ENCODE peak calls at places on chromosomes 3 and 15, in ten cellular contexts. One of them, this sample, is unnamed.

GRCh38 chr3:38960953-38961622 is 90.7 kb downstream of the SCN11A start:
- DNase-seq in stomach: peak; percentile 52
- DNase-seq in HCT116: peak; percentile 58
- DNase-seq in upper lobe of left lung: no peak
- DNase-seq in sigmoid colon: no peak
- DNase-seq in esophagus muscularis mucosa: no peak
- DNase-seq in HepG2: peak; percentile 25
- DNase-seq in transverse colon: peak; percentile 51
- DNase-seq in H1: peak; percentile 73
- DNase-seq in endothelial cell of umbilical vein: peak; percentile 57
- DNase-seq in this sample: no peak

GRCh38 chr3:186138272-186138981 is 29.5 kb upstream of the ETV5 start:
- DNase-seq in stomach: peak; percentile 58
- DNase-seq in upper lobe of left lung: no peak
- DNase-seq in transverse colon: no peak
- DNase-seq in sigmoid colon: no peak
- DNase-seq in HepG2: peak; percentile 15
- DNase-seq in HCT116: no peak
- DNase-seq in esophagus muscularis mucosa: no peak
- DNase-seq in endothelial cell of umbilical vein: no peak
- DNase-seq in H1: no peak
- DNase-seq in this sample: no peak

GRCh38 chr15:47685141-47685870 is 32.0 kb upstream of the SEMA6D start:
- DNase-seq in esophagus muscularis mucosa: no peak
- DNase-seq in endothelial cell of umbilical vein: no peak
- DNase-seq in HepG2: no peak
- DNase-seq in stomach: no peak
- DNase-seq in sigmoid colon: no peak
- DNase-seq in upper lobe of left lung: no peak
- DNase-seq in transverse colon: no peak
- DNase-seq in HCT116: no peak
- DNase-seq in H1: no peak
- DNase-seq in this sample: no peak

GRCh38 chr3:55162031-55162784 is 234.3 kb upstream of the LRTM1 start:
- DNase-seq in H1: no peak
- DNase-seq in esophagus muscularis mucosa: peak; percentile 62
- DNase-seq in HCT116: no peak
- DNase-seq in sigmoid colon: no peak
- DNase-seq in endothelial cell of umbilical vein: no peak
- DNase-seq in transverse colon: no peak
- DNase-seq in upper lobe of left lung: no peak
- DNase-seq in HepG2: no peak
- DNase-seq in stomach: no peak
- DNase-seq in this sample: no peak

GRCh38 chr15:40240619-40241304 is 1.9 kb downstream of the PAK6 start:
- DNase-seq in H1: peak; percentile 41
- DNase-seq in stomach: peak; percentile 24
- DNase-seq in esophagus muscularis mucosa: no peak
- DNase-seq in sigmoid colon: peak; percentile 50
- DNase-seq in upper lobe of left lung: no peak
- DNase-seq in HepG2: no peak
- DNase-seq in endothelial cell of umbilical vein: no peak
- DNase-seq in transverse colon: no peak
- DNase-seq in HCT116: no peak
- DNase-seq in this sample: peak; percentile 40

GRCh38 chr3:171374260-171374659 is 85.9 kb downstream of the TNIK start:
- DNase-seq in transverse colon: no peak
- DNase-seq in esophagus muscularis mucosa: no peak
- DNase-seq in stomach: no peak
- DNase-seq in upper lobe of left lung: no peak
- DNase-seq in endothelial cell of umbilical vein: peak; percentile 78
- DNase-seq in HepG2: no peak
- DNase-seq in H1: no peak
- DNase-seq in sigmoid colon: no peak
- DNase-seq in HCT116: no peak
- DNase-seq in this sample: no peak

GRCh38 chr3:52831500-52832301 is 1.2 kb upstream of the ITIH4 start:
- DNase-seq in upper lobe of left lung: peak; percentile 62
- DNase-seq in endothelial cell of umbilical vein: peak; percentile 72
- DNase-seq in HepG2: peak; percentile 64
- DNase-seq in sigmoid colon: peak; percentile 85
- DNase-seq in H1: no peak
- DNase-seq in esophagus muscularis mucosa: no peak
- DNase-seq in transverse colon: peak; percentile 34
- DNase-seq in stomach: peak; percentile 31
- DNase-seq in HCT116: peak; percentile 68
- DNase-seq in this sample: peak; percentile 37

GRCh38 chr3:197501879-197502620 is 53.7 kb downstream of the BDH1 start:
- DNase-seq in HepG2: peak; percentile 78
- DNase-seq in transverse colon: peak; percentile 88
- DNase-seq in esophagus muscularis mucosa: no peak
- DNase-seq in H1: peak; percentile 78
- DNase-seq in stomach: peak; percentile 63
- DNase-seq in sigmoid colon: no peak
- DNase-seq in endothelial cell of umbilical vein: peak; percentile 64
- DNase-seq in upper lobe of left lung: no peak
- DNase-seq in HCT116: no peak
- DNase-seq in this sample: peak; percentile 41

GRCh38 chr3:4421121-4421520 is 45.9 kb downstream of the SUMF1 start:
- DNase-seq in esophagus muscularis mucosa: no peak
- DNase-seq in stomach: no peak
- DNase-seq in endothelial cell of umbilical vein: no peak
- DNase-seq in H1: no peak
- DNase-seq in upper lobe of left lung: no peak
- DNase-seq in transverse colon: no peak
- DNase-seq in HepG2: no peak
- DNase-seq in HCT116: no peak
- DNase-seq in sigmoid colon: no peak
- DNase-seq in this sample: no peak

GRCh38 chr3:187594272-187594671 is 75.9 kb downstream of the SST start:
- DNase-seq in stomach: no peak
- DNase-seq in transverse colon: no peak
- DNase-seq in sigmoid colon: no peak
- DNase-seq in HepG2: no peak
- DNase-seq in endothelial cell of umbilical vein: no peak
- DNase-seq in HCT116: no peak
- DNase-seq in upper lobe of left lung: no peak
- DNase-seq in esophagus muscularis mucosa: peak; percentile 60
- DNase-seq in H1: no peak
- DNase-seq in this sample: no peak

GRCh38 chr3:103991461-103992115 is 1375.1 kb upstream of the ALCAM start:
- DNase-seq in H1: peak; percentile 52
- DNase-seq in endothelial cell of umbilical vein: peak; percentile 17
- DNase-seq in upper lobe of left lung: no peak
- DNase-seq in HepG2: no peak
- DNase-seq in sigmoid colon: no peak
- DNase-seq in transverse colon: no peak
- DNase-seq in stomach: no peak
- DNase-seq in esophagus muscularis mucosa: no peak
- DNase-seq in HCT116: peak; percentile 18
- DNase-seq in this sample: no peak

GRCh38 chr15:50562735-50563640 is 16.5 kb upstream of the USP50 start:
- DNase-seq in upper lobe of left lung: no peak
- DNase-seq in esophagus muscularis mucosa: no peak
- DNase-seq in H1: no peak
- DNase-seq in transverse colon: no peak
- DNase-seq in endothelial cell of umbilical vein: no peak
- DNase-seq in HCT116: no peak
- DNase-seq in sigmoid colon: no peak
- DNase-seq in HepG2: no peak
- DNase-seq in stomach: no peak
- DNase-seq in this sample: no peak

GRCh38 chr15:41949400-41950126 is 22.8 kb downstream of the EHD4 start:
- DNase-seq in esophagus muscularis mucosa: no peak
- DNase-seq in transverse colon: no peak
- DNase-seq in endothelial cell of umbilical vein: no peak
- DNase-seq in sigmoid colon: no peak
- DNase-seq in upper lobe of left lung: no peak
- DNase-seq in HepG2: no peak
- DNase-seq in stomach: no peak
- DNase-seq in H1: no peak
- DNase-seq in HCT116: no peak
- DNase-seq in this sample: peak; percentile 11

GRCh38 chr3:132448211-132448961 is 31.1 kb downstream of the DNAJC13 start:
- DNase-seq in H1: no peak
- DNase-seq in esophagus muscularis mucosa: no peak
- DNase-seq in HepG2: no peak
- DNase-seq in sigmoid colon: no peak
- DNase-seq in upper lobe of left lung: no peak
- DNase-seq in endothelial cell of umbilical vein: peak; percentile 57
- DNase-seq in transverse colon: no peak
- DNase-seq in stomach: peak; percentile 28
- DNase-seq in HCT116: no peak
- DNase-seq in this sample: no peak

GRCh38 chr3:99681976-99682375 is 43.6 kb downstream of the COL8A1 start:
- DNase-seq in HCT116: no peak
- DNase-seq in endothelial cell of umbilical vein: no peak
- DNase-seq in esophagus muscularis mucosa: no peak
- DNase-seq in HepG2: no peak
- DNase-seq in H1: no peak
- DNase-seq in upper lobe of left lung: no peak
- DNase-seq in transverse colon: no peak
- DNase-seq in sigmoid colon: no peak
- DNase-seq in stomach: no peak
- DNase-seq in this sample: no peak

GRCh38 chr15:81909229-81910087 is 136.4 kb downstream of the MEX3B start:
- DNase-seq in transverse colon: no peak
- DNase-seq in HepG2: no peak
- DNase-seq in esophagus muscularis mucosa: peak; percentile 82
- DNase-seq in HCT116: no peak
- DNase-seq in stomach: no peak
- DNase-seq in sigmoid colon: no peak
- DNase-seq in H1: no peak
- DNase-seq in upper lobe of left lung: peak; percentile 24
- DNase-seq in endothelial cell of umbilical vein: no peak
- DNase-seq in this sample: no peak

GRCh38 chr15:64093627-64094417 is at the start of gene CIAO2A:
- DNase-seq in esophagus muscularis mucosa: peak; percentile 98
- DNase-seq in H1: peak; percentile 88
- DNase-seq in HepG2: peak; percentile 98
- DNase-seq in stomach: peak; percentile 95
- DNase-seq in endothelial cell of umbilical vein: peak; percentile 99
- DNase-seq in sigmoid colon: peak; percentile 98
- DNase-seq in transverse colon: peak; percentile 98
- DNase-seq in upper lobe of left lung: peak; percentile 87
- DNase-seq in HCT116: peak; percentile 99
- DNase-seq in this sample: peak; percentile 95
- H3K4me1 ChIP-seq in esophagus muscularis mucosa: peaks cover 62% of the 10 kb centered on the region
- H3K4me1 ChIP-seq in H1: peaks cover 2% of the 10 kb centered on the region
- H3K4me1 ChIP-seq in HepG2: peaks cover 46% of the 10 kb centered on the region
- H3K4me1 ChIP-seq in stomach: peaks cover 75% of the 10 kb centered on the region
- H3K4me1 ChIP-seq in endothelial cell of umbilical vein: peaks cover 35% of the 10 kb centered on the region
- H3K4me1 ChIP-seq in sigmoid colon: peaks cover 57% of the 10 kb centered on the region
- H3K4me1 ChIP-seq in transverse colon: peaks cover 27% of the 10 kb centered on the region
- H3K4me1 ChIP-seq in upper lobe of left lung: peaks cover 69% of the 10 kb centered on the region
- H3K4me1 ChIP-seq in HCT116: peaks cover 37% of the 10 kb centered on the region
- H3K4me1 ChIP-seq in this sample: peaks cover 21% of the 10 kb centered on the region

DNA sequence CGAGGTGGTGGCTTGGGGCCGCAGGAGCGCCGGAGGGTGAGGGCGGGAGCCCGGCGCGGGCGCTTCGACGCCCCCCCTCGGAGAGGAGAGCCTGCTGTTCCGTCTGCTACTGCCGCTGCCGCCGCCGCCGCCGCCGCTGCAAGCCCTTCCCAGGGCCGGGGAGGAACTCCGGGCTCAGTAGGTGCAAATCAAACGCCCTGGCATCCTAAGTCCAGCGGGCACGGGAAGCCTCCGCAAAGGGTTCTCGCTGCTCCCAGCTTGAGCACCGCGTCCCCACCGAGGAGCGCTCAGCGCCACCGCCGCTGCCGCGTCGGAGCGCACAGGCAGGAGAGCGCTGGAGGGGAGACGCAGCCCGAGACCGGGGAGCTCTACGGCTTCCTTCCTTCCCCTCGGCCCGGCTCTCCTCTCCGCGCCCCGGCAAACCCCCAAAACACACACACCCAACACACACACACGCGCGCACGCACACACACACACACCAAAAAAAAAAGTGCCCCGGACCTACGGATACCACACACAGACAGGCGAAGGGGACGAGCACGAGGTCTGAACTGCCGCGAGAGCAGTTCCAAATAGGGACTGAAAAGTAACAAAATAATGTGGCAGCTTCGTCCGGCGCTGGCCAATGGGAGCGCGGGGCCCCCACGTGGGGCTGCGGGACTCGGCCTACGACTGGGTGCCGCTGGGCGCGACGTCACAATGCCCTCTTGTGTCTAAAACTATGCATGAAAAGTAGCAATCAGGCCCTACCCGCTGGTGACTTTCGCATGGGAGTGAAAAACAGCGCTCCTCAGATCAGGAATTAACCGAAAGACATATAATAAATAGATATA is at the start of gene TLE3:
- DNase-seq in transverse colon: peak; percentile 99
- DNase-seq in HepG2: peak; percentile 96
- DNase-seq in upper lobe of left lung: peak; percentile 100
- DNase-seq in H1: peak; percentile 97
- DNase-seq in HCT116: peak; percentile 95
- DNase-seq in stomach: peak; percentile 99
- DNase-seq in esophagus muscularis mucosa: peak; percentile 100
- DNase-seq in sigmoid colon: peak; percentile 100
- DNase-seq in endothelial cell of umbilical vein: peak; percentile 99
- DNase-seq in this sample: peak; percentile 100
- TF ChIP-seq POLR2A in transverse colon: peak; percentile 99
- TF ChIP-seq POLR2A in HepG2: peak; percentile 78
- TF ChIP-seq POLR2A in upper lobe of left lung: no peak
- TF ChIP-seq POLR2A in H1: peak; percentile 91
- TF ChIP-seq POLR2A in HCT116: peak; percentile 86
- TF ChIP-seq POLR2A in stomach: peak; percentile 98
- TF ChIP-seq POLR2A in esophagus muscularis mucosa: peak; percentile 83
- TF ChIP-seq POLR2A in sigmoid colon: peak; percentile 92
- TF ChIP-seq POLR2A in endothelial cell of umbilical vein: peak; percentile 88
- TF ChIP-seq POLR2A in this sample: peak; percentile 97

DNA sequence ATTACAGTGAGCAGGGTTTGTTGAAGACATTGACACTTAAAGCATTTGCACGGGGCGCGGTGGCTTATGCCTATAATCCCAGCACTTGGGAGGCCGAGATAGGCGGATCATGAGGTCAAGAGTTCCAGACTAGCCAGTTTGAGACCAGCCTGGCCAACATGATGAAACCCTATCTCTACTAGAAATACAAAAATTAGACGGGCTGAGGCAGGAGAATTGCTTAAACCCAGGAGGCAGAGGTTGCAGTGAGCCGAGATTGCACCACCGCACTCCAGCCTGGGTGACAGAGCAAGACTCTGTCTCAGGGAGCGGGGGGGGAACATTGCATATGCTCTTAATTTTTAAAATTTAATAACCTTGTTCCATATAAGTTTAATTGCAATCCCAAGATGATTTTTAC is 11.9 kb downstream of the STT3B start:
- DNase-seq in transverse colon: no peak
- DNase-seq in esophagus muscularis mucosa: no peak
- DNase-seq in sigmoid colon: no peak
- DNase-seq in endothelial cell of umbilical vein: no peak
- DNase-seq in stomach: no peak
- DNase-seq in upper lobe of left lung: no peak
- DNase-seq in H1: no peak
- DNase-seq in HepG2: peak; percentile 16
- DNase-seq in HCT116: no peak
- DNase-seq in this sample: no peak
- TF ChIP-seq POLR2AphosphoS5 in transverse colon: no peak
- TF ChIP-seq POLR2AphosphoS5 in esophagus muscularis mucosa: no peak
- TF ChIP-seq POLR2AphosphoS5 in sigmoid colon: no peak
- TF ChIP-seq POLR2AphosphoS5 in endothelial cell of umbilical vein: no peak
- TF ChIP-seq POLR2AphosphoS5 in stomach: no peak
- TF ChIP-seq POLR2AphosphoS5 in upper lobe of left lung: no peak
- TF ChIP-seq POLR2AphosphoS5 in H1: no peak
- TF ChIP-seq POLR2AphosphoS5 in HepG2: no peak
- TF ChIP-seq POLR2AphosphoS5 in HCT116: no peak
- TF ChIP-seq POLR2AphosphoS5 in this sample: no peak

GRCh38 chr3:64919934-64920333 is 232.1 kb upstream of the ADAMTS9 start:
- DNase-seq in stomach: no peak
- DNase-seq in HCT116: no peak
- DNase-seq in sigmoid colon: no peak
- DNase-seq in transverse colon: no peak
- DNase-seq in upper lobe of left lung: no peak
- DNase-seq in HepG2: no peak
- DNase-seq in endothelial cell of umbilical vein: no peak
- DNase-seq in esophagus muscularis mucosa: peak; percentile 17
- DNase-seq in H1: no peak
- DNase-seq in this sample: no peak
- H3K4me1 ChIP-seq in stomach: no peaks in the 10 kb centered on the region
- H3K4me1 ChIP-seq in HCT116: no peaks in the 10 kb centered on the region
- H3K4me1 ChIP-seq in sigmoid colon: peaks cover 19% of the 10 kb centered on the region
- H3K4me1 ChIP-seq in transverse colon: no peaks in the 10 kb centered on the region
- H3K4me1 ChIP-seq in upper lobe of left lung: no peaks in the 10 kb centered on the region
- H3K4me1 ChIP-seq in HepG2: no peaks in the 10 kb centered on the region
- H3K4me1 ChIP-seq in endothelial cell of umbilical vein: peaks cover 60% of the 10 kb centered on the region
- H3K4me1 ChIP-seq in esophagus muscularis mucosa: peaks cover 9% of the 10 kb centered on the region
- H3K4me1 ChIP-seq in H1: peaks cover 2% of the 10 kb centered on the region
- H3K4me1 ChIP-seq in this sample: no peaks in the 10 kb centered on the region